ENCODE peak calls at places on chromosomes 3 and 15, in seven cellular contexts. I is progenitor cell of endocrine pancreas, X is thyroid gland, B is Panc1, O is sigmoid colon, A is RWPE1, E is uterus. F is an unnamed sample.

GRCh38 chr15:80568298-80568697 is 126.8 kb upstream of the ABHD17C start:
- DNase-seq in O (no peak), E (no peak), I (no peak), B (no peak), X (no peak), A (no peak), F (no peak)

GRCh38 chr3:184299488-184300376 is 691 bp downstream of the PSMD2 start:
- DNase-seq in B (no peak), A (no peak), E (no peak), I (no peak), O (no peak), X (no peak), F (no peak)

GRCh38 chr3:48301814-48302194 is 31.7 kb downstream of the SPINK8 start:
- DNase-seq in E (no peak), A (peak), X (peak), I (no peak), B (no peak), O (peak), F (no peak)

GRCh38 chr3:177134811-177135210 is 62.5 kb downstream of the TBL1XR1 start:
- DNase-seq in A (no peak), X (no peak), O (no peak), E (no peak), B (no peak), I (no peak), F (no peak)

GRCh38 chr15:27679203-27679602 is 419.9 kb downstream of the OCA2 start:
- DNase-seq in B (no peak), I (no peak), A (no peak), O (no peak), E (no peak), X (no peak), F (no peak)

GRCh38 chr15:73225358-73226015 is 143.3 kb downstream of the HCN4 start:
- DNase-seq in B (no peak), O (no peak), X (no peak), I (no peak), E (no peak), A (no peak), F (no peak)

GRCh38 chr3:125433611-125434041 is 58.5 kb upstream of the ZNF148 start:
- DNase-seq in B (no peak), X (peak), O (no peak), A (peak), E (no peak), I (no peak), F (no peak)

GRCh38 chr3:131922356-131922755 is 112.5 kb downstream of the CPNE4 start:
- DNase-seq in B (no peak), A (no peak), E (no peak), O (no peak), I (no peak), X (no peak), F (no peak)

GRCh38 chr3:195563317-195563716 is 20.2 kb upstream of the PPP1R2 start:
- DNase-seq in E (peak), A (no peak), O (no peak), I (no peak), B (no peak), X (no peak), F (no peak)
- TF ChIP-seq CTCF in E (no peak), A (no peak), O (no peak), I (no peak), B (no peak), X (no peak), F (no peak)

DNA sequence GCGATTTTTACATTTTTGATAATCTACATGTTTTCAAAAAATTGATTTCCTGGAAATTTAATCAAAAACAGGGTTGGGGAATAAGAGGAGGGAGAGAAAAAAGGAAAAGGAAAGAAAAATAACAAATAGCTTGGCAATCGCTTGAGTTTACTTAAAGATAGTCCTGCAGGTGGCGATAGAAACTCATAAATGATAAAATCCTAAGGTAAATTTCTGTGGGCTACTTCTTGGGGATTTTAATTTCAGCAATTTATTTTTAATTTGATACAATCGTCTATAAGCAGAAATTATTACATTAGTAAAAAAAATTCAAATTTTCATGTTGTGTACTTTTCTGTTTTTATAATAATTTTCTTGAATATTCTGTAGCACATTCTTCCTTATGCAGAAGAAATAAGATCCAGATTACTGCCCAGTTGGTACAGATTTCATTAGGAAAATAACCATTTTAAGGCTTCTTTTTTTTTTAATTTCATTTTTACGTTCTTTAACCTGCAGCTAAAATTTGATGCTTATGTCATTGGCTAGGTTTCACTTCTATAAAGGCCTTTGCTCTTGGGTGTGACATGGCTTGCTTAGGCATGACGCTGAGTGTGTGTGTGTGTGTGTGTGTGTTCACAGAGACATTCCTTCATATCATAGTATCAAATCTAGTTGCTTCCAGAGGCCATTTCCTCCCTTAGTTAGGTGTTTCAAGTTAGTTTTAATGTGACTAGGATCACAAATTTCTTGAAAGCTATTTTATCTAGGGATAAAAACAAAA is 181.8 kb downstream of the MCTP2 start:
- DNase-seq in O (no peak), A (peak), B (peak), I (no peak), X (no peak), E (no peak), F (no peak)
- TF ChIP-seq CTCF in O (peak), A (peak), B (peak), I (peak), X (no peak), E (peak), F (peak)

GRCh38 chr3:162845918-162846317 is 1349.3 kb downstream of the OTOL1 start:
- DNase-seq in X (no peak), A (no peak), E (no peak), I (no peak), O (no peak), B (no peak), F (no peak)

GRCh38 chr3:162842817-162843216 is 1346.2 kb downstream of the OTOL1 start:
- DNase-seq in A (no peak), E (no peak), I (no peak), X (no peak), B (no peak), O (no peak), F (no peak)

GRCh38 chr3:162847511-162847910 is 1350.9 kb downstream of the OTOL1 start:
- DNase-seq in A (no peak), X (no peak), B (no peak), O (no peak), I (no peak), E (no peak), F (no peak)
- TF ChIP-seq CTCF in A (no peak), X (no peak), B (no peak), O (no peak), I (peak), E (no peak), F (no peak)

DNA sequence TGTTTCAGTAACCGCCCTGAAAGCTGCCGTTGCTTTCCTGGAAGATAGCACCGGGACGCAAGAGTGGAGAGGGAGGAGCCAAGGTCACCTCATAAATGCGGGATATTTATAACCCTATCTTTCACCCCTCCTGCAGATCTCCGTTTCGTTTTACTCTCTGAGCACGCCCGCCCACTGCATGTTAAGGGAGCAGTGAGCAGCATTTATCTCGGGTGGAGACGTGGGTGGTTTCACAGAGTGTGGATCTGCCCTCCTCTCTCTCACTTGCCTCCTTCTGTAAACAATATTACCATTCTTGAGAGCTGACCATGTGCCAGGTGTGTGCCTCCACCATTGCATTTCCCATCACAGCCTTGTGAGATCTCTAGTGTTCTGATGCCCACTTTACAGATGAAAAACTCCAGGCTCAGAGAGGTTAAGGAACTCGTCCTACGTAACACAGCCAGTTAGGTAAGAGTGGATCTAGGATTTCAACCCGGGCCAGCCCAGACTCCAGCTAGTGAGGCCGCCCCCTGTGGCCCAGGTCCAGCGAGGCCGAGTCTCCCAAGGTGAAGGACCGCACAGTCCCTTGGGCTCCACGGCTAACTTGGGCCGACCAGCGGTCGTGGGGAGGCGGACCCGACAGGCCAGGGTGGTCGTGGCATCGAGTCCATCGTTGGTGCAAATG is 16.9 kb upstream of the SEMA4B start:
- DNase-seq in B (no peak), A (peak), O (peak), E (peak), X (peak), I (no peak), F (no peak)
- TF ChIP-seq CTCF in B (no peak), A (no peak), O (no peak), E (no peak), X (no peak), I (no peak), F (no peak)

DNA sequence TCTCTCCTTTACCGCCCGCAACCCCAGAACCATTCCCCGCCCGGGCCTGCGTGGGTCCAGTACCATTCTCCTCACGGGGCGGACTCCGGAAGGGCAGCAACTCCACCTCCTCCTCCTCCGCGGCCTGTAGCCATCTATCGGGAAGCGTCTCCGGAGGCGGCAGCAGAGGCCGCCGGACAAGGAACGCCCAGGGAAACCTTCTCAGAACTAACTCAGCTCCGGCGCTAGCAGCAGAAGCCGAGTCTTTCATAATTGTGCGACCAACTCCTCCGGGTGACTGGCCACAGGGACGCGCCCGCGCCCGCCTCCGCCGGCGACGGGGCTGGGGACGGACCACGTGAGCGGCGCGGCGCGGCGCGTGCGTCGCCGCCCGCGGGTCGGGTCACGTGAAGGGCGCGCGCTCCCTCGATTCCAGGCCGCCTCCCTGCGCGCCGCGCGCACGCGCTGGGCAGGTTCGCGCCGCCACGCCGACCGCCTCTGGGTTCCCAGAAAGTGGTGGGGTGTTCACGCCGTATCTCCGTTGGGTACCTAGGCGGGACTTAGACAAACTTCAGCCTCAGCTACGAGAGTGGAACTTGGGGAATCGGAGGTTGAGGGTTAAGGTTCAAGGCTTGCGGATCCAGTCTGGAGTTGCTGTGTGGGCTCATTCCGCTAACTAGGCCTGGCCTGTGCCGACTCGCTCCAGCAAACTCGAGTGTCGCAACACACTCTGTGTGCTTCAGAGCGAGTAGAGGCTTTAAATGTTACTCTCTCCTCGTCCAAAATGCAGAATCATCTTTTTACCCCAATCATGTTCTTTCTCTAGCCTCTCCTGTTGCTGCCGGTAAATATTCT is at the start of gene TRPM7:
- DNase-seq in X (peak), E (peak), B (peak), I (peak), A (peak), O (peak), F (peak)
- TF ChIP-seq CTCF in X (no peak), E (peak), B (no peak), I (no peak), A (no peak), O (no peak), F (no peak)

GRCh38 chr3:50503504-50503903 is at the start of gene CACNA2D2:
- DNase-seq in A (peak), O (peak), I (peak), E (peak), X (peak), B (no peak), F (peak)
- TF ChIP-seq CTCF in A (no peak), O (no peak), I (no peak), E (no peak), X (no peak), B (no peak), F (no peak)

F was measured in D721Med.